ENCODE peak calls at places on chromosomes 6 and 20, in four cellular contexts. B is substantia nigra, M is head of caudate nucleus, Q is NCI-H1930. C is an unnamed sample.

GRCh38 chr20:37071481-37071911 is 24.3 kb downstream of the RBL1 start:
- DNase-seq in B (no peak), Q (no peak), M (no peak), C (no peak)

GRCh38 chr6:54730767-54731665 is 115.6 kb upstream of the FAM83B start:
- DNase-seq in B (no peak), M (no peak), Q (no peak), C (no peak)

GRCh38 chr6:2739335-2739734 is 11.4 kb downstream of the MYLK4 start:
- DNase-seq in Q (no peak), B (no peak), M (no peak), C (no peak)

GRCh38 chr6:119454694-119455093 is 105.1 kb upstream of the MAN1A1 start:
- DNase-seq in Q (no peak), B (no peak), M (no peak), C (no peak)

GRCh38 chr6:11462742-11463414 is 74.7 kb upstream of the TMEM170B start:
- DNase-seq in Q (no peak), B (no peak), M (no peak), C (no peak)

GRCh38 chr20:23143098-23143497 is 57.0 kb upstream of the CD93 start:
- DNase-seq in Q (no peak), B (peak), M (no peak), C (no peak)

GRCh38 chr6:29603456-29603855 is 18.5 kb downstream of the OR2H2 start:
- DNase-seq in B (no peak), M (no peak), Q (no peak), C (no peak)

GRCh38 chr20:62088258-62089127 is 22.8 kb upstream of the TAF4 start:
- DNase-seq in B (no peak), M (no peak), Q (no peak), C (no peak)

GRCh38 chr6:128731249-128732165 is 151.4 kb upstream of the LAMA2 start:
- DNase-seq in B (peak), Q (no peak), M (no peak), C (no peak)

GRCh38 chr6:54810182-54810581 is 36.4 kb upstream of the FAM83B start:
- DNase-seq in B (no peak), Q (no peak), M (no peak), C (no peak)

GRCh38 chr6:89162047-89162371 is 16.2 kb downstream of the PM20D2 start:
- DNase-seq in B (no peak), Q (no peak), M (no peak), C (no peak)

GRCh38 chr20:46523696-46524328 is 10.5 kb upstream of the ZNF334 start:
- DNase-seq in B (no peak), M (no peak), Q (no peak), C (no peak)

GRCh38 chr20:63278661-63279060 is 6.0 kb downstream of the ARFGAP1 start:
- DNase-seq in M (no peak), Q (no peak), B (no peak), C (no peak)

GRCh38 chr6:111724039-111724438 is 118.4 kb upstream of the TRAF3IP2 start:
- DNase-seq in M (no peak), B (no peak), Q (no peak), C (no peak)

GRCh38 chr6:35370799-35371493 is 28.6 kb downstream of the PPARD start:
- DNase-seq in B (no peak), Q (no peak), M (no peak), C (no peak)

GRCh38 chr20:19497064-19497463 is 261.0 kb upstream of the RIN2 start:
- DNase-seq in Q (no peak), M (no peak), B (no peak), C (no peak)

GRCh38 chr6:98525860-98526259 is 308.5 kb upstream of the POU3F2 start:
- DNase-seq in Q (no peak), B (no peak), M (no peak), C (no peak)

GRCh38 chr20:10157539-10157938 is 61.1 kb upstream of the SNAP25 start:
- DNase-seq in Q (no peak), M (no peak), B (no peak), C (no peak)

GRCh38 chr6:14664616-14665315 is 547.2 kb downstream of the CD83 start:
- DNase-seq in B (no peak), M (no peak), Q (no peak), C (no peak)

GRCh38 chr20:43900496-43900895 is 14.2 kb upstream of the TOX2 start:
- DNase-seq in B (no peak), M (no peak), Q (no peak), C (no peak)

GRCh38 chr20:58891076-58891685 is 38.7 kb downstream of the GNAS start:
- DNase-seq in M (peak), Q (peak), B (peak), C (peak)

GRCh38 chr6:159104931-159105330 is 60.1 kb upstream of the TAGAP start:
- DNase-seq in M (no peak), B (no peak), Q (no peak), C (no peak)

GRCh38 chr20:36572701-36573102 is 695 bp upstream of the TGIF2 start:
- DNase-seq in M (no peak), Q (no peak), B (no peak), C (no peak)